ENCODE peak calls at places on chromosomes 5 and 9, in ten cellular contexts. D, V, Z, E, I, W, G, O, U and J are unnamed samples.

GRCh38 chr5:77773734-77774280 is 2.3 kb downstream of the TBCA start:
- DNase-seq in D (no peak), V (no peak), Z (no peak), E (no peak), I (no peak), W (no peak), G (no peak), O (no peak), U (no peak), J (no peak)

GRCh38 chr5:43839218-43839617 is 236.2 kb downstream of the NNT start:
- DNase-seq in D (no peak), V (no peak), Z (no peak), E (no peak), I (no peak), W (no peak), G (no peak), O (peak; percentile 2), U (no peak), J (no peak)

GRCh38 chr5:150999704-151000452 is 20.5 kb upstream of the GPX3 start:
- DNase-seq in D (no peak), V (peak; percentile 82), Z (peak; percentile 66), E (peak; percentile 61), I (no peak), W (no peak), G (no peak), O (peak; percentile 20), U (no peak), J (peak; percentile 65)

GRCh38 chr5:28249771-28250415 is 1211.5 kb upstream of the CDH9 start:
- DNase-seq in D (no peak), V (no peak), Z (no peak), E (no peak), I (no peak), W (no peak), G (no peak), O (peak; percentile 19), U (no peak), J (no peak)

GRCh38 chr5:171633776-171634470 is 151.7 kb upstream of the SMIM23 start:
- DNase-seq in D (no peak), V (no peak), Z (no peak), E (no peak), I (no peak), W (no peak), G (no peak), O (no peak), U (no peak), J (no peak)

GRCh38 chr5:169945831-169946261 is 34.4 kb downstream of the INSYN2B start:
- DNase-seq in D (no peak), V (peak; percentile 26), Z (peak; percentile 7), E (peak; percentile 63), I (peak; percentile 5), W (no peak), G (no peak), O (peak; percentile 86), U (peak; percentile 69), J (no peak)

GRCh38 chr5:73902327-73903051 is 276.5 kb downstream of the ARHGEF28 start:
- DNase-seq in D (no peak), V (no peak), Z (peak; percentile 14), E (peak; percentile 39), I (peak; percentile 13), W (no peak), G (no peak), O (peak; percentile 54), U (peak; percentile 54), J (no peak)

GRCh38 chr5:124649548-124650501 is 96.6 kb downstream of the ZNF608 start:
- DNase-seq in D (peak; percentile 70), V (peak; percentile 77), Z (peak; percentile 79), E (no peak), I (no peak), W (peak; percentile 66), G (peak; percentile 77), O (peak; percentile 78), U (no peak), J (no peak)

GRCh38 chr5:133298447-133298846 is 246.6 kb downstream of the HSPA4 start:
- DNase-seq in D (no peak), V (no peak), Z (no peak), E (no peak), I (no peak), W (peak; percentile 14), G (no peak), O (no peak), U (peak; percentile 60), J (no peak)

GRCh38 chr5:54696931-54697330 is 179.4 kb downstream of the SNX18 start:
- DNase-seq in D (no peak), V (no peak), Z (peak; percentile 23), E (no peak), I (no peak), W (no peak), G (no peak), O (no peak), U (no peak), J (no peak)

GRCh38 chr5:154318691-154319090 is 127.1 kb upstream of the SAP30L start:
- DNase-seq in D (no peak), V (no peak), Z (no peak), E (no peak), I (no peak), W (no peak), G (no peak), O (no peak), U (no peak), J (no peak)

GRCh38 chr5:150522504-150523464 is 14.9 kb downstream of the NDST1 start:
- DNase-seq in D (no peak), V (no peak), Z (peak; percentile 77), E (no peak), I (no peak), W (no peak), G (no peak), O (no peak), U (no peak), J (no peak)

GRCh38 chr5:79621056-79621455 is 8.8 kb downstream of the TENT2 start:
- DNase-seq in D (no peak), V (no peak), Z (no peak), E (no peak), I (no peak), W (no peak), G (no peak), O (peak; percentile 96), U (no peak), J (no peak)

GRCh38 chr9:127680846-127681245 is 25.9 kb upstream of the CFAP157 start:
- DNase-seq in D (no peak), V (no peak), Z (no peak), E (no peak), I (no peak), W (no peak), G (no peak), O (no peak), U (no peak), J (no peak)

GRCh38 chr5:37777472-37778135 is 62.2 kb downstream of the GDNF start:
- DNase-seq in D (no peak), V (peak; percentile 34), Z (no peak), E (no peak), I (no peak), W (no peak), G (no peak), O (no peak), U (no peak), J (no peak)

GRCh38 chr5:37776826-37777225 is 63.0 kb downstream of the GDNF start:
- DNase-seq in D (no peak), V (no peak), Z (no peak), E (no peak), I (no peak), W (no peak), G (peak; percentile 28), O (no peak), U (no peak), J (no peak)

GRCh38 chr5:37772255-37772654 is 67.6 kb downstream of the GDNF start:
- DNase-seq in D (no peak), V (no peak), Z (no peak), E (no peak), I (no peak), W (no peak), G (no peak), O (no peak), U (no peak), J (no peak)

GRCh38 chr5:37773809-37774208 is 66.0 kb downstream of the GDNF start:
- DNase-seq in D (no peak), V (no peak), Z (no peak), E (no peak), I (no peak), W (no peak), G (no peak), O (no peak), U (no peak), J (no peak)

GRCh38 chr5:37774912-37775483 is 64.8 kb downstream of the GDNF start:
- DNase-seq in D (no peak), V (no peak), Z (no peak), E (no peak), I (peak; percentile 32), W (no peak), G (no peak), O (peak; percentile 28), U (peak; percentile 82), J (no peak)
- TF ChIP-seq CTCF in D (no peak), V (no peak), Z (peak; percentile 54), E (no peak), I (peak; percentile 53), W (peak; percentile 26), G (no peak), O (peak; percentile 36), U (peak; percentile 85), J (peak; percentile 57)

GRCh38 chr9:124011460-124012301 is at the start of gene LHX2:
- DNase-seq in D (no peak), V (peak; percentile 37), Z (peak; percentile 47), E (peak; percentile 53), I (peak; percentile 81), W (no peak), G (peak; percentile 71), O (peak; percentile 21), U (peak; percentile 97), J (no peak)
- TF ChIP-seq CTCF in D (no peak), V (no peak), Z (no peak), E (no peak), I (no peak), W (no peak), G (no peak), O (no peak), U (peak; percentile 60), J (no peak)

DNA sequence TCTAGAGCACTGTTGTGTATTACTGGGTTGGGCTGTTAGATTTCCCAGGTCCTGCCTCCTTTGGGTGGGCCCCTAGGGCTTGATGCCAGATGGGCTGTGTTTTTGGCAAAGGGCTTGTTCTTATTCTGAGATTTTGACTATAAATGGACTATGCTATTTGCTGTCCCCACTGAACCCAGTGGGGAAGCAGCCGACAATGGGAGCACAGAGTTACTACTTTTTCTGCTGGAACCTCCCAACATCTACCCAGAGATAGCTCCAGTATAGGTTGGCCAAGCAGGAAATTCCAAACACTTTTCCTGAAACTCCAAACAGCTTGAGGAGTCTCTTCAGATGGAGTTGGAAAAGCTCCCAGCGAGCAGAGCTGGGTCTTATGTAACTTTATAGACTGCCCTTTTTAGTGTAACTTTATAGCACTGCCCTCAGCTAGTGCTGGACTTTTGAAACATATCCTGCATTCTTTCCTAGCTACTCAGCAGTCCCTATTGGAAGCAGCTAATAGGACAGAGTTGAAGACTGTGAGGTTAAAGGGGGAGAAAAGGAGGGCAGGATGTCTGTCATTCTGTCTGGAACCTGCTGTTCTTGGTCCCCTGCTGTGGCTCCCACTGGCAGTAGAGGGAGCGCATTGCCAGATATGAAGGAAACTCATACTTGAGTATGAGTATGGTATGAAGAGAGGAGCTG is 21.0 kb downstream of the RUSC2 start:
- DNase-seq in D (no peak), V (peak; percentile 51), Z (peak; percentile 93), E (peak; percentile 79), I (no peak), W (no peak), G (peak; percentile 58), O (peak; percentile 83), U (no peak), J (peak; percentile 88)
- TF ChIP-seq CTCF in D (no peak), V (no peak), Z (peak; percentile 41), E (peak; percentile 14), I (no peak), W (no peak), G (no peak), O (peak; percentile 25), U (no peak), J (peak; percentile 16)

GRCh38 chr5:76403713-76403962 is 553 bp downstream of the IQGAP2 start:
- DNase-seq in D (no peak), V (no peak), Z (no peak), E (peak; percentile 66), I (no peak), W (no peak), G (no peak), O (no peak), U (no peak), J (no peak)
- TF ChIP-seq CTCF in D (no peak), V (peak; percentile 57), Z (peak; percentile 22), E (peak; percentile 11), I (peak; percentile 29), W (no peak), G (no peak), O (no peak), U (peak; percentile 76), J (peak; percentile 50)